ENCODE peak calls at places on chromosomes 11 and 22, in five cellular contexts. L is right atrium auricular region, T is GM19239, Q is cardiac fibroblast, P is ELF-1. Z is an unnamed sample.

GRCh38 chr22:23088199-23088604 is 17.9 kb downstream of the GNAZ start:
- DNase-seq in L (no peak), T (no peak), Q (no peak), P (peak), Z (no peak)

GRCh38 chr11:118005224-118006152 is 19.3 kb downstream of the IL10RA start:
- DNase-seq in L (peak), T (no peak), Q (no peak), P (no peak), Z (no peak)

GRCh38 chr11:93348931-93349330 is 18.4 kb downstream of the DEUP1 start:
- DNase-seq in L (no peak), T (no peak), Q (no peak), P (no peak), Z (no peak)

GRCh38 chr11:76266269-76266668 is 60.0 kb upstream of the WNT11 start:
- DNase-seq in L (peak), T (no peak), Q (peak), P (no peak), Z (peak)

GRCh38 chr11:130217632-130218031 is 58.0 kb downstream of the ST14 start:
- DNase-seq in L (peak), T (no peak), Q (no peak), P (no peak), Z (no peak)

GRCh38 chr11:134063096-134063495 is 5.8 kb upstream of the JAM3 start:
- DNase-seq in L (no peak), T (no peak), Q (no peak), P (no peak), Z (no peak)

GRCh38 chr11:133153031-133153430 is 379.3 kb downstream of the OPCML start:
- DNase-seq in L (no peak), T (no peak), Q (no peak), P (peak), Z (no peak)

GRCh38 chr11:96543177-96543576 is 153.4 kb downstream of the JRKL start:
- DNase-seq in L (no peak), T (no peak), Q (no peak), P (no peak), Z (no peak)

GRCh38 chr11:74048993-74049392 is 40.1 kb upstream of the UCP3 start:
- DNase-seq in L (no peak), T (no peak), Q (no peak), P (no peak), Z (no peak)

GRCh38 chr22:50089231-50090140 is at the start of gene MOV10L1:
- DNase-seq in L (peak), T (no peak), Q (peak), P (peak), Z (no peak)

GRCh38 chr11:45654242-45654641 is 11.2 kb downstream of the CHST1 start:
- DNase-seq in L (peak), T (no peak), Q (no peak), P (peak), Z (no peak)

GRCh38 chr11:67345949-67346819 is 7.2 kb downstream of the POLD4 start:
- DNase-seq in L (no peak), T (no peak), Q (peak), P (peak), Z (peak)

GRCh38 chr11:78961186-78961782 is 386.6 kb upstream of the NARS2 start:
- DNase-seq in L (no peak), T (no peak), Q (peak), P (peak), Z (peak)

GRCh38 chr11:30984827-30985226 is 384.7 kb downstream of the DCDC1 start:
- DNase-seq in L (no peak), T (no peak), Q (no peak), P (no peak), Z (no peak)

GRCh38 chr22:27655582-27656185 is 145.9 kb downstream of the MN1 start:
- DNase-seq in L (no peak), T (no peak), Q (no peak), P (no peak), Z (no peak)

GRCh38 chr11:11568651-11569229 is 53.1 kb downstream of the GALNT18 start:
- DNase-seq in L (no peak), T (no peak), Q (no peak), P (no peak), Z (no peak)

GRCh38 chr22:35528967-35529366 is 11.7 kb upstream of the RASD2 start:
- DNase-seq in L (no peak), T (no peak), Q (no peak), P (no peak), Z (no peak)

GRCh38 chr22:41021655-41022454 is 70.5 kb upstream of the EP300 start:
- DNase-seq in L (peak), T (peak), Q (peak), P (no peak), Z (peak)